ENCODE peak calls at places on chromosomes 2 and 18, in eight cellular contexts. G is brain microvascular endothelial cell, U is epithelial cell of esophagus, O is AG04449, M is AG10803, J is right atrium auricular region, H is GM23248, R is tibial nerve. D is an unnamed sample.

GRCh38 chr2:86274918-86275275 is 62.5 kb downstream of the REEP1 start:
- DNase-seq in O (no peak), R (no peak), H (no peak), U (no peak), J (no peak), M (no peak), G (no peak), D (no peak)

GRCh38 chr2:156892449-156893335 is 364.8 kb upstream of the GALNT5 start:
- DNase-seq in R (peak), G (peak), J (no peak), M (peak), H (peak), U (peak), O (no peak), D (no peak)

GRCh38 chr2:181465686-181466375 is 8.6 kb downstream of the ITGA4 start:
- DNase-seq in H (peak), G (peak), J (no peak), O (peak), M (peak), R (no peak), U (peak), D (no peak)

GRCh38 chr18:12281861-12282260 is 26.2 kb upstream of the TUBB6 start:
- DNase-seq in R (no peak), J (no peak), H (no peak), O (no peak), M (peak), U (no peak), G (no peak), D (no peak)

GRCh38 chr18:51355841-51356240 is 158.4 kb upstream of the MEX3C start:
- DNase-seq in O (no peak), R (no peak), H (no peak), J (no peak), U (no peak), M (no peak), G (no peak), D (no peak)

GRCh38 chr2:156778916-156779315 is 342.7 kb downstream of the GPD2 start:
- DNase-seq in M (no peak), O (no peak), H (no peak), R (no peak), G (no peak), J (no peak), U (no peak), D (no peak)

GRCh38 chr18:76448262-76449109 is 46.6 kb downstream of the ZNF516 start:
- DNase-seq in J (peak), O (no peak), U (peak), H (peak), G (no peak), R (no peak), M (no peak), D (no peak)

GRCh38 chr2:157331696-157332095 is 6.1 kb upstream of the ERMN start:
- DNase-seq in J (no peak), M (no peak), H (no peak), R (no peak), G (no peak), U (no peak), O (no peak), D (no peak)

GRCh38 chr2:43714164-43714563 is 37.9 kb upstream of the C1GALT1C1L start:
- DNase-seq in O (no peak), H (peak), M (peak), J (no peak), R (no peak), U (peak), G (no peak), D (no peak)

GRCh38 chr18:74115046-74115445 is 32.6 kb downstream of the FBXO15 start:
- DNase-seq in M (peak), H (peak), O (peak), R (no peak), J (no peak), G (peak), U (peak), D (no peak)

GRCh38 chr2:100976634-100977391 is 25.3 kb upstream of the RPL31 start:
- DNase-seq in G (peak), R (no peak), J (no peak), O (no peak), M (no peak), U (peak), H (no peak), D (no peak)

GRCh38 chr2:9392895-9393757 is 30.2 kb downstream of the ITGB1BP1 start:
- DNase-seq in J (peak), R (no peak), U (no peak), G (peak), H (peak), O (no peak), M (peak), D (no peak)

GRCh38 chr2:130371723-130372054 is 15.8 kb downstream of the PTPN18 start:
- DNase-seq in O (no peak), R (no peak), G (no peak), U (no peak), H (peak), M (peak), J (no peak), D (no peak)

GRCh38 chr2:190838492-190838910 is 42.1 kb upstream of the GLS start:
- DNase-seq in R (no peak), M (peak), H (peak), O (peak), J (no peak), G (peak), U (peak), D (no peak)

GRCh38 chr2:222427606-222428320 is 3.4 kb downstream of the SGPP2 start:
- DNase-seq in G (no peak), R (no peak), U (peak), O (no peak), J (no peak), H (no peak), M (no peak), D (no peak)

GRCh38 chr2:237322564-237322963 is 91.4 kb downstream of the COL6A3 start:
- DNase-seq in U (peak), G (no peak), R (no peak), O (no peak), J (peak), H (peak), M (no peak), D (no peak)

GRCh38 chr2:186959486-186959885 is 110.5 kb upstream of the ZSWIM2 start:
- DNase-seq in M (no peak), J (no peak), H (no peak), O (no peak), U (no peak), G (no peak), R (no peak), D (no peak)

GRCh38 chr2:227191367-227191766 is 26.9 kb downstream of the COL4A3 start:
- DNase-seq in J (no peak), O (no peak), H (peak), M (peak), U (no peak), R (no peak), G (peak), D (no peak)

GRCh38 chr2:72579595-72580180 is 246.1 kb downstream of the EXOC6B start:
- DNase-seq in M (peak), J (no peak), O (no peak), U (peak), H (peak), G (no peak), R (no peak), D (no peak)

GRCh38 chr18:23387265-23387664 is 65.8 kb upstream of the RIOK3 start:
- DNase-seq in J (no peak), R (no peak), O (no peak), U (no peak), M (no peak), H (no peak), G (no peak), D (no peak)

GRCh38 chr2:20622296-20622686 is 28.6 kb downstream of the HS1BP3 start:
- DNase-seq in H (no peak), J (no peak), O (no peak), G (no peak), M (no peak), R (no peak), U (no peak), D (no peak)

GRCh38 chr2:186645999-186646398 is 47.9 kb upstream of the FAM171B start:
- DNase-seq in U (no peak), M (no peak), O (no peak), R (no peak), G (no peak), J (no peak), H (peak), D (no peak)

GRCh38 chr2:144513388-144514100 is 6.4 kb downstream of the ZEB2 start:
- DNase-seq in U (no peak), M (peak), O (peak), R (no peak), J (no peak), G (peak), H (peak), D (no peak)

GRCh38 chr2:144512421-144513272 is 7.3 kb downstream of the ZEB2 start:
- DNase-seq in J (no peak), M (no peak), R (no peak), O (no peak), G (no peak), H (peak), U (no peak), D (no peak)

GRCh38 chr2:144510206-144510991 is 9.5 kb downstream of the ZEB2 start:
- DNase-seq in R (no peak), U (peak), G (peak), M (peak), H (peak), J (no peak), O (no peak), D (peak)

GRCh38 chr2:144511222-144511855 is 8.6 kb downstream of the ZEB2 start:
- DNase-seq in H (peak), U (no peak), J (no peak), G (no peak), M (no peak), R (no peak), O (no peak), D (no peak)

GRCh38 chr2:144511945-144512344 is 8.0 kb downstream of the ZEB2 start:
- DNase-seq in J (no peak), H (no peak), U (no peak), O (no peak), M (no peak), G (no peak), R (no peak), D (no peak)
- H3K4me3 ChIP-seq in J (no peak), H (peak), U (no peak), O (peak), M (peak), G (no peak), R (no peak), D (no peak)

DNA sequence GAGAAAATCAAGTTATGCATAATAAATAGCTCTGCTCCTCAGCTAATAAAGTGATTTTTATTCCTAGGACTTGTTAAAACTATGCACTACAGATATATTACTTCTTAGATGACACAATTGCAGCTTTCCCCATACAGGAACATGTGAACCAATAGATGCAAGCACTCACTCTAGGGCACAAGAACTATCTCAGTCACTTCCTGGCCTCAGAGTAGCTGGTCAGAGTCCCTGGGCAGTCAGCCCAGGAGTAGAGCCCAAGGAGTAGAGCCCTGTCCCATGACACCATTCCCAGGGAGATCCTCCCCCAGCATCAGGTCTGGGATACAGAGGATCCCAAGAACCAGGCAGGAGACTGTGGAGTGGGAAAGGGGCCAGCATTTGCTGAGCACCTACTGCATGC is 2.7 kb downstream of the TNS1 start:
- DNase-seq in H (peak), J (no peak), R (no peak), M (peak), G (peak), O (no peak), U (no peak), D (no peak)
- H3K4me3 ChIP-seq in H (peak), J (peak), R (no peak), M (peak), G (no peak), O (peak), U (no peak), D (no peak)

GRCh38 chr2:171410624-171411023 is 23.2 kb downstream of the METTL8 start:
- DNase-seq in O (no peak), G (no peak), H (peak), M (peak), U (no peak), R (no peak), J (no peak), D (no peak)

GRCh38 chr2:171411791-171412483 is 21.9 kb downstream of the METTL8 start:
- DNase-seq in M (peak), J (no peak), R (no peak), H (peak), O (no peak), G (no peak), U (peak), D (no peak)

GRCh38 chr2:171411214-171411613 is 22.6 kb downstream of the METTL8 start:
- DNase-seq in G (no peak), O (no peak), M (no peak), U (peak), R (no peak), H (no peak), J (no peak), D (no peak)

GRCh38 chr2:171410101-171410500 is 23.7 kb downstream of the METTL8 start:
- DNase-seq in U (peak), J (no peak), H (peak), M (peak), R (no peak), G (no peak), O (no peak), D (no peak)

DNA sequence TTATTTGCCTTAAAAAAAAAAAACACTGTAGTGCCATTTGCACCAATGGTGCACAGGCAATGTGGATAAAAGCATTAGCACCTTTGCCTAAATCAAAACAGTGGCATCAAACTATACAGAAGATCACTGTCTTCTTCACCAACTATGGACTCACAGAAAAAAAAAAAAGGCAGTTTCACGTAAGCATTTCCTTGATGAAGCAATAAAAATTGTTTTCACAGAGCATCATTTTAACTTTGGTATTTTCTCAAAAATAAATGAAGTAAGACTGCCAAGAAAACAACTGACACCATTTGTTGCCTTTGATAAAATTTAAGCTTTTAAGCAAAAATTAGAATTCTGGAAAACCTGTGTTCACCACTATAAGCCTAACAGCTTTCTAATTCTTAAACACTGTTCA is 21.2 kb downstream of the METTL8 start:
- DNase-seq in U (no peak), H (peak), G (no peak), M (peak), R (no peak), O (no peak), J (no peak), D (no peak)
- H3K4me3 ChIP-seq in U (no peak), H (no peak), G (no peak), M (no peak), R (no peak), O (no peak), J (no peak), D (no peak)

GRCh38 chr2:30239308-30240161 is 8.2 kb downstream of the LBH start:
- DNase-seq in R (peak), J (peak), M (peak), U (peak), H (peak), G (peak), O (peak), D (peak)
- H3K4me3 ChIP-seq in R (no peak), J (no peak), M (peak), U (no peak), H (no peak), G (no peak), O (no peak), D (peak)

DNA sequence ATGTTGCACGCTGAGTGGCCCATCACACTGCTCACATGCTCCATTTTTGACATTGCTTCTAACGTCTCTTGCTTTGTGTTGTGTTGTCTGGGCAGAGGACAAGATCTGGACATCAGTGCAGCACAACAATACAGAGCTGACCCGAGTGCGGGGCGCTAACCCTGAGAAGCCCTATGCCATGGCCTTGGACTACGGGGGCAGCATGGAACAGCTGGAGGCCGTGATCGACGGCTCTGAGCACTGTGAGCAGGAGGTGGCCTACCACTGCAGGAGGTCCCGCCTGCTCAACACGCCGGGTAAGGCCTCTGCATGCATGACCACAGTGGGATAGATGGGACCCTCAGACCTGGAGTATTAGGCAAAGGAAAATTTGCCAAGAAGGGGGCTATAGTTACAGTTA is 622.6 kb downstream of the CNTNAP5 start:
- DNase-seq in O (no peak), J (no peak), H (no peak), G (no peak), R (no peak), U (no peak), M (no peak), D (no peak)
- H3K4me3 ChIP-seq in O (no peak), J (no peak), H (no peak), G (no peak), R (no peak), U (no peak), M (no peak), D (no peak)